ENCODE peak calls at places on chromosomes 6 and 20, in seven cellular contexts. Y, J, N, I, Q, D and M are unnamed samples.

GRCh38 chr6:87436435-87436834 is 28.7 kb downstream of the CFAP206 start:
- DNase-seq in Y (peak), D (peak), J (peak), I (no peak), N (peak), Q (peak), M (peak)

GRCh38 chr20:324177-325042 is 942 bp upstream of the SOX12 start:
- DNase-seq in I (no peak), J (peak), D (peak), N (peak), Q (no peak), Y (peak), M (no peak)

GRCh38 chr20:25587536-25587935 is 2.2 kb upstream of the NINL start:
- DNase-seq in D (no peak), N (no peak), Q (no peak), J (no peak), I (no peak), Y (no peak), M (no peak)

GRCh38 chr6:65570340-65570739 is 136.7 kb downstream of the EYS start:
- DNase-seq in D (no peak), Y (no peak), I (no peak), J (no peak), N (no peak), Q (no peak), M (no peak)

GRCh38 chr6:113122060-113122459 is 735.1 kb upstream of the MARCKS start:
- DNase-seq in J (peak), D (peak), Y (no peak), Q (peak), I (no peak), N (peak), M (no peak)

GRCh38 chr6:156883497-156884252 is 106.5 kb downstream of the ARID1B start:
- DNase-seq in N (no peak), D (peak), Q (no peak), J (no peak), Y (no peak), I (no peak), M (no peak)

GRCh38 chr6:46265373-46265772 is 94.6 kb upstream of the ENPP5 start:
- DNase-seq in Q (no peak), D (no peak), N (no peak), I (no peak), Y (no peak), J (no peak), M (no peak)

GRCh38 chr20:10550204-10551118 is 115.4 kb downstream of the SLX4IP start:
- DNase-seq in I (no peak), Y (peak), Q (no peak), J (no peak), N (no peak), D (peak), M (no peak)

GRCh38 chr20:49957487-49957938 is 21.3 kb downstream of the RNF114 start:
- DNase-seq in Y (no peak), I (no peak), D (peak), J (peak), N (no peak), Q (no peak), M (no peak)

GRCh38 chr6:142489722-142490610 is 188.2 kb downstream of the ADGRG6 start:
- DNase-seq in D (no peak), Y (no peak), I (no peak), Q (no peak), J (no peak), N (no peak), M (no peak)

GRCh38 chr6:15505463-15505918 is 157.3 kb downstream of the DTNBP1 start:
- DNase-seq in N (no peak), I (no peak), Q (no peak), D (no peak), J (no peak), Y (no peak), M (no peak)

GRCh38 chr6:73695619-73696421 is at the start of gene CD109:
- DNase-seq in I (no peak), N (peak), J (peak), D (peak), Y (peak), Q (peak), M (no peak)

GRCh38 chr6:82182756-82183155 is 64.8 kb downstream of the IBTK start:
- DNase-seq in D (no peak), I (no peak), J (no peak), Y (no peak), Q (no peak), N (peak), M (no peak)

GRCh38 chr20:43388267-43389081 is 69.2 kb upstream of the SRSF6 start:
- DNase-seq in D (peak), J (no peak), N (peak), Q (no peak), Y (no peak), I (no peak), M (no peak)

GRCh38 chr6:111159628-111160027 is 72.3 kb downstream of the SLC16A10 start:
- DNase-seq in J (no peak), N (no peak), Q (no peak), I (no peak), D (no peak), Y (no peak), M (no peak)

GRCh38 chr20:33851842-33852466 is 40.8 kb downstream of the CHMP4B start:
- DNase-seq in Q (no peak), N (no peak), Y (no peak), J (no peak), I (no peak), D (no peak), M (no peak)

GRCh38 chr6:143575440-143575839 is 63.9 kb upstream of the FUCA2 start:
- DNase-seq in D (peak), Y (peak), N (peak), J (peak), I (no peak), Q (peak), M (peak)

GRCh38 chr20:33871362-33871761 is 60.2 kb downstream of the CHMP4B start:
- DNase-seq in I (no peak), D (no peak), Q (no peak), N (peak), Y (no peak), J (no peak), M (no peak)

GRCh38 chr6:156776841-156777576 is at the start of gene ARID1B:
- DNase-seq in J (peak), D (peak), Y (peak), Q (no peak), I (no peak), N (peak), M (no peak)

GRCh38 chr6:100228437-100229424 is 234.7 kb upstream of the MCHR2 start:
- DNase-seq in N (peak), Y (peak), D (peak), I (no peak), Q (no peak), J (peak), M (no peak)

GRCh38 chr6:80132942-80133517 is 26.6 kb downstream of the BCKDHB start:
- DNase-seq in N (peak), Q (peak), J (peak), I (no peak), D (peak), Y (peak), M (peak)

GRCh38 chr6:106415920-106416319 is 55.4 kb downstream of the CRYBG1 start:
- DNase-seq in I (no peak), D (no peak), N (no peak), Y (no peak), J (no peak), Q (no peak), M (no peak)

GRCh38 chr6:106411643-106412200 is 51.2 kb downstream of the CRYBG1 start:
- DNase-seq in J (peak), N (no peak), Y (no peak), Q (no peak), D (peak), I (no peak), M (no peak)

GRCh38 chr6:106413722-106414121 is 53.2 kb downstream of the CRYBG1 start:
- DNase-seq in I (no peak), Y (no peak), Q (no peak), J (no peak), N (no peak), D (no peak), M (no peak)

GRCh38 chr6:106413016-106413415 is 52.5 kb downstream of the CRYBG1 start:
- DNase-seq in J (no peak), N (no peak), Q (no peak), I (no peak), D (no peak), Y (no peak), M (no peak)

GRCh38 chr6:106411034-106411433 is 50.5 kb downstream of the CRYBG1 start:
- DNase-seq in N (no peak), Y (no peak), I (no peak), J (no peak), Q (no peak), D (no peak), M (no peak)
- H3K4me3 ChIP-seq in N (no peak), Y (no peak), I (no peak), J (no peak), Q (no peak), D (no peak), M (no peak)

GRCh38 chr6:8047466-8048292 is 16.5 kb downstream of the BLOC1S5 start:
- DNase-seq in D (no peak), Q (no peak), I (no peak), J (peak), N (peak), Y (no peak), M (no peak)
- H3K4me3 ChIP-seq in D (no peak), Q (no peak), I (no peak), J (no peak), N (no peak), Y (no peak), M (no peak)

GRCh38 chr6:26029857-26030653 is 57.2 kb upstream of the HFE start:
- DNase-seq in J (no peak), D (no peak), N (no peak), I (no peak), Y (no peak), Q (no peak), M (no peak)

GRCh38 chr6:26031595-26032386 is 55.4 kb upstream of the HFE start:
- DNase-seq in N (peak), Y (peak), Q (peak), J (peak), D (peak), I (no peak), M (peak)

GRCh38 chr6:26029570-26029856 is 57.7 kb upstream of the HFE start:
- DNase-seq in Q (no peak), N (no peak), Y (no peak), D (no peak), I (no peak), J (no peak), M (no peak)

GRCh38 chr6:26031151-26031594 is 56.1 kb upstream of the HFE start:
- DNase-seq in I (no peak), Q (no peak), Y (no peak), N (no peak), J (peak), D (no peak), M (no peak)

GRCh38 chr6:26030716-26031115 is 56.5 kb upstream of the HFE start:
- DNase-seq in I (no peak), Y (no peak), N (no peak), D (no peak), Q (no peak), J (no peak), M (no peak)
- H3K4me3 ChIP-seq in I (no peak), Y (no peak), N (no peak), D (no peak), Q (peak), J (peak), M (peak)

GRCh38 chr6:75492769-75493168 is 831 bp downstream of the FILIP1 start:
- DNase-seq in D (peak), J (peak), Q (no peak), N (no peak), Y (no peak), I (no peak), M (no peak)
- H3K4me3 ChIP-seq in D (no peak), J (peak), Q (no peak), N (peak), Y (no peak), I (peak), M (no peak)

GRCh38 chr6:89412071-89413005 is at the start of gene RRAGD:
- DNase-seq in N (no peak), I (no peak), J (peak), Y (peak), Q (no peak), D (peak), M (no peak)

GRCh38 chr6:89411019-89411268 is 1.1 kb downstream of the RRAGD start:
- DNase-seq in N (no peak), Y (peak), I (no peak), Q (no peak), J (no peak), D (peak), M (no peak)

GRCh38 chr6:89414215-89414614 is 2.1 kb upstream of the RRAGD start:
- DNase-seq in D (no peak), Q (no peak), N (no peak), Y (no peak), I (no peak), J (no peak), M (no peak)

GRCh38 chr6:89411269-89412070 is 603 bp downstream of the RRAGD start:
- DNase-seq in N (no peak), J (no peak), D (peak), I (no peak), Y (peak), Q (no peak), M (no peak)

DNA sequence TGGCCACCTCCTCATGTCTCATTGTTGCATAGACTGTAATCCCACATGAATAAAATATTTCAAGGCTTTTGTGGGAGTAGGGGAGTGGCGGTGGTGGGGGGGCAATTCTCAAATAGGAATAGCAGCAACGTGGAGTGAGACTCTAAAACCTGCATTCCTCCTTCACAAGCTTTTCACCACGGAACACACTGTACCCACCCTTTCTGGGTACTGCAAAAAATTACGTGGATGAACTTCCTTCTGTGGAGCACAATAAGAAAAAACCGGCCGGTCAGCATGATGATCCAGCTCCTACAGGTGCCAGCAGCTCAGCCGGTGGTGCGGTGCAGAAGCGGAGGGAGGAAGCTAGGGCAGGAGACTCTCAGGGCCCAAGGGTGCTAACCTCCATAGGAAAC is 930 bp upstream of the RRAGD start:
- DNase-seq in Y (peak), D (peak), N (no peak), J (no peak), Q (no peak), I (no peak), M (no peak)
- H3K4me3 ChIP-seq in Y (peak), D (no peak), N (no peak), J (peak), Q (no peak), I (peak), M (peak)

GRCh38 chr6:27422651-27423332 is 34.2 kb downstream of the ZNF391 start:
- DNase-seq in D (no peak), I (no peak), J (no peak), Y (no peak), N (peak), Q (no peak), M (no peak)
- H3K4me3 ChIP-seq in D (no peak), I (no peak), J (no peak), Y (no peak), N (peak), Q (no peak), M (no peak)